ENCODE peak calls at places on chromosomes 11 and 22, in five cellular contexts. S is brain microvascular endothelial cell; W is H4; K is activated CD4-positive, alpha-beta T cell treated with anti-CD3 and anti-CD28 coated beads, Interleukin-2, amount 50 U/mL, for 1 hour; O is HTR-8/SVneo. R is an unnamed sample.
A peak's percentile ranks its signal among the peaks of the same experiment; 100 is the strongest.

GRCh38 chr11:115618428-115618827 is 114.2 kb upstream of the CADM1 start:
- DNase-seq in S (no peak), W (no peak), K (no peak), O (no peak), R (no peak)

GRCh38 chr22:50513175-50513574 is 5.2 kb downstream of the NCAPH2 start:
- DNase-seq in S (no peak), W (no peak), K (no peak), O (no peak), R (no peak)

GRCh38 chr11:108788565-108789199 is 123.8 kb downstream of the DDX10 start:
- DNase-seq in S (peak; percentile 50), W (peak; percentile 31), K (no peak), O (peak; percentile 24), R (no peak)

GRCh38 chr11:1825785-1826451 is 8.9 kb upstream of the SYT8 start:
- DNase-seq in S (no peak), W (no peak), K (no peak), O (no peak), R (no peak)

GRCh38 chr22:19285831-19286230 is 5.7 kb downstream of the CLTCL1 start:
- DNase-seq in S (no peak), W (no peak), K (no peak), O (no peak), R (no peak)

GRCh38 chr11:74749965-74750296 is 1.3 kb downstream of the RNF169 start:
- DNase-seq in S (no peak), W (no peak), K (no peak), O (no peak), R (no peak)

GRCh38 chr11:10302744-10303557 is 1.9 kb upstream of the ADM start:
- DNase-seq in S (peak; percentile 48), W (peak; percentile 84), K (peak; percentile 66), O (no peak), R (peak; percentile 98)

GRCh38 chr22:27416553-27417427 is 384.8 kb downstream of the MN1 start:
- DNase-seq in S (peak; percentile 69), W (peak; percentile 71), K (no peak), O (peak; percentile 65), R (no peak)

GRCh38 chr11:2929511-2929879 is 275 bp upstream of the PHLDA2 start:
- DNase-seq in S (peak; percentile 56), W (peak; percentile 69), K (no peak), O (peak; percentile 61), R (peak; percentile 85)

GRCh38 chr11:86183694-86184093 is 60.9 kb upstream of the EED start:
- DNase-seq in S (peak; percentile 63), W (no peak), K (no peak), O (no peak), R (no peak)

GRCh38 chr11:13462928-13463778 is at the start of gene BTBD10:
- DNase-seq in S (peak; percentile 87), W (peak; percentile 97), K (peak; percentile 89), O (peak; percentile 89), R (peak; percentile 95)

GRCh38 chr22:20239063-20239950 is 28.8 kb downstream of the RTN4R start:
- DNase-seq in S (no peak), W (no peak), K (no peak), O (no peak), R (no peak)

GRCh38 chr22:49959782-49960158 is 802 bp upstream of the PIM3 start:
- DNase-seq in S (no peak), W (no peak), K (no peak), O (no peak), R (peak; percentile 68)

GRCh38 chr11:112082729-112083128 is 3.8 kb downstream of the TIMM8B start:
- DNase-seq in S (peak; percentile 54), W (peak; percentile 56), K (no peak), O (no peak), R (no peak)

GRCh38 chr22:19878461-19879247 is 24.0 kb upstream of the GNB1L start:
- DNase-seq in S (no peak), W (no peak), K (no peak), O (no peak), R (no peak)

GRCh38 chr22:40703731-40704130 is 24.4 kb downstream of the MCHR1 start:
- DNase-seq in S (no peak), W (no peak), K (no peak), O (no peak), R (no peak)

GRCh38 chr11:72084960-72085359 is 4.3 kb downstream of the LRRC51 start:
- DNase-seq in S (no peak), W (no peak), K (no peak), O (no peak), R (no peak)

GRCh38 chr22:35739642-35740041 is 22.0 kb downstream of the APOL5 start:
- DNase-seq in S (no peak), W (no peak), K (no peak), O (no peak), R (no peak)

GRCh38 chr11:88552377-88553029 is 215.0 kb upstream of the CTSC start:
- DNase-seq in S (peak; percentile 43), W (peak; percentile 69), K (peak; percentile 19), O (no peak), R (peak; percentile 44)

GRCh38 chr11:120057595-120058581 is 80.0 kb downstream of the TRIM29 start:
- DNase-seq in S (peak; percentile 31), W (peak; percentile 75), K (no peak), O (no peak), R (peak; percentile 34)

GRCh38 chr11:72430743-72431570 is 3.4 kb downstream of the CLPB start:
- DNase-seq in S (peak; percentile 33), W (peak; percentile 42), K (peak; percentile 17), O (peak; percentile 72), R (no peak)